ENCODE peak calls at places on chromosomes 11 and 22, in six cellular contexts. A is Calu3; M is cardiac fibroblast; Z is T-helper 2 cell; Q is stimulated activated CD8-positive, alpha-beta memory T cell treated with anti-CD3 and anti-CD28 coated beads, Interleukin-2, amount 100 ng/mL, for 1 hour; N is heart right ventricle. T is an unnamed sample.

GRCh38 chr11:61370349-61371005 is 8.3 kb downstream of the TMEM138 start:
- DNase-seq in A (no peak), M (no peak), Z (no peak), Q (no peak), N (no peak), T (no peak)

GRCh38 chr11:85800595-85801342 is 10.2 kb downstream of the SYTL2 start:
- DNase-seq in A (no peak), M (no peak), Z (no peak), Q (no peak), N (no peak), T (no peak)

GRCh38 chr11:122248130-122248529 is 132.1 kb upstream of the BLID start:
- DNase-seq in A (no peak), M (no peak), Z (no peak), Q (no peak), N (no peak), T (no peak)

GRCh38 chr11:96187779-96188624 is 155.0 kb downstream of the MAML2 start:
- DNase-seq in A (no peak), M (peak; percentile 93), Z (no peak), Q (no peak), N (no peak), T (no peak)

GRCh38 chr11:113729456-113729855 is 23.3 kb upstream of the TMPRSS5 start:
- DNase-seq in A (no peak), M (peak; percentile 28), Z (no peak), Q (no peak), N (no peak), T (no peak)

GRCh38 chr22:44600386-44600785 is 101.6 kb upstream of the PRR5 start:
- DNase-seq in A (no peak), M (no peak), Z (no peak), Q (no peak), N (no peak), T (no peak)

GRCh38 chr22:40594346-40594745 is 42.2 kb downstream of the MRTFA start:
- DNase-seq in A (no peak), M (no peak), Z (no peak), Q (no peak), N (no peak), T (no peak)

GRCh38 chr22:19723165-19723989 is at the start of gene GP1BB:
- DNase-seq in A (peak; percentile 60), M (no peak), Z (no peak), Q (no peak), N (peak; percentile 76), T (no peak)

GRCh38 chr11:65185166-65185565 is 3.4 kb downstream of the CAPN1 start:
- DNase-seq in A (no peak), M (no peak), Z (no peak), Q (no peak), N (no peak), T (no peak)

GRCh38 chr11:32706985-32707736 is 87.3 kb downstream of the CCDC73 start:
- DNase-seq in A (no peak), M (peak; percentile 80), Z (no peak), Q (no peak), N (no peak), T (no peak)

GRCh38 chr11:12079726-12080556 is 30.4 kb upstream of the MICAL2 start:
- DNase-seq in A (peak; percentile 50), M (peak; percentile 99), Z (no peak), Q (no peak), N (peak; percentile 48), T (no peak)

GRCh38 chr11:73997120-73997772 is 11.6 kb downstream of the UCP3 start:
- DNase-seq in A (no peak), M (no peak), Z (no peak), Q (no peak), N (no peak), T (no peak)

GRCh38 chr11:123700774-123701173 is 40.7 kb downstream of the ZNF202 start:
- DNase-seq in A (no peak), M (no peak), Z (no peak), Q (no peak), N (no peak), T (no peak)

GRCh38 chr22:30665266-30665665 is 2.4 kb downstream of the DUSP18 start:
- DNase-seq in A (no peak), M (no peak), Z (no peak), Q (no peak), N (no peak), T (no peak)

GRCh38 chr11:24132471-24132870 is 364.4 kb upstream of the LUZP2 start:
- DNase-seq in A (no peak), M (no peak), Z (no peak), Q (no peak), N (no peak), T (no peak)

GRCh38 chr11:57359896-57360690 is 20.9 kb downstream of the PRG3 start:
- DNase-seq in A (no peak), M (no peak), Z (no peak), Q (no peak), N (no peak), T (no peak)

GRCh38 chr11:1448882-1449281 is 37.7 kb downstream of the MOB2 start:
- DNase-seq in A (no peak), M (no peak), Z (no peak), Q (no peak), N (no peak), T (no peak)

GRCh38 chr11:107043242-107043991 is 25.1 kb upstream of the GUCY1A2 start:
- DNase-seq in A (no peak), M (peak; percentile 98), Z (no peak), Q (no peak), N (no peak), T (no peak)

GRCh38 chr22:21641417-21641794 is 696 bp upstream of the SDF2L1 start:
- DNase-seq in A (peak; percentile 68), M (peak; percentile 70), Z (no peak), Q (no peak), N (no peak), T (no peak)

GRCh38 chr11:95556342-95557151 is 233.0 kb downstream of the FAM76B start:
- DNase-seq in A (no peak), M (peak; percentile 35), Z (no peak), Q (no peak), N (no peak), T (no peak)

GRCh38 chr11:60264644-60265043 is 15.8 kb upstream of the MS4A4A start:
- DNase-seq in A (no peak), M (no peak), Z (no peak), Q (no peak), N (no peak), T (no peak)

GRCh38 chr11:118622376-118623290 is 15.2 kb downstream of the PHLDB1 start:
- DNase-seq in A (peak; percentile 55), M (peak; percentile 76), Z (no peak), Q (no peak), N (peak; percentile 55), T (no peak)

GRCh38 chr11:78127408-78127807 is 12.0 kb downstream of the ALG8 start:
- DNase-seq in A (no peak), M (no peak), Z (no peak), Q (no peak), N (no peak), T (no peak)

GRCh38 chr22:25780673-25781072 is 38.7 kb downstream of the MYO18B start:
- DNase-seq in A (no peak), M (no peak), Z (no peak), Q (no peak), N (no peak), T (no peak)

GRCh38 chr11:22624742-22625447 is 728 bp downstream of the FANCF start:
- DNase-seq in A (peak; percentile 70), M (peak; percentile 64), Z (peak; percentile 34), Q (peak; percentile 20), N (peak; percentile 57), T (peak; percentile 53)

GRCh38 chr22:32695451-32695891 is 106.0 kb upstream of the TIMP3 start:
- DNase-seq in A (peak; percentile 33), M (peak; percentile 80), Z (no peak), Q (no peak), N (no peak), T (no peak)

GRCh38 chr11:71238285-71238875 is 14.0 kb downstream of the SHANK2 start:
- DNase-seq in A (no peak), M (no peak), Z (no peak), Q (no peak), N (no peak), T (no peak)

GRCh38 chr22:46931414-46931813 is 169.0 kb downstream of the TBC1D22A start:
- DNase-seq in A (no peak), M (peak; percentile 35), Z (no peak), Q (no peak), N (no peak), T (no peak)

GRCh38 chr22:27222178-27222577 is 564.8 kb downstream of the MIAT start:
- DNase-seq in A (no peak), M (no peak), Z (no peak), Q (no peak), N (no peak), T (no peak)

GRCh38 chr11:77269484-77270123 is 31.9 kb downstream of the GDPD4 start:
- DNase-seq in A (no peak), M (peak; percentile 65), Z (no peak), Q (no peak), N (no peak), T (no peak)

GRCh38 chr11:113773092-113773415 is 438 bp downstream of the ZW10 start:
- DNase-seq in A (no peak), M (peak; percentile 33), Z (no peak), Q (no peak), N (no peak), T (no peak)

GRCh38 chr11:115720537-115721308 is 216.5 kb upstream of the CADM1 start:
- DNase-seq in A (no peak), M (no peak), Z (no peak), Q (no peak), N (no peak), T (no peak)

GRCh38 chr22:43101306-43101705 is 9.2 kb upstream of the BIK start:
- DNase-seq in A (no peak), M (no peak), Z (no peak), Q (no peak), N (peak; percentile 24), T (no peak)

GRCh38 chr22:20155330-20156041 is 4.6 kb upstream of the CCDC188 start:
- DNase-seq in A (no peak), M (peak; percentile 43), Z (no peak), Q (no peak), N (peak; percentile 73), T (no peak)

GRCh38 chr22:49046546-49047305 is 780.9 kb downstream of the BRD1 start:
- DNase-seq in A (peak; percentile 5), M (no peak), Z (no peak), Q (no peak), N (peak; percentile 42), T (no peak)

GRCh38 chr11:113077379-113077778 is 116.2 kb downstream of the NCAM1 start:
- DNase-seq in A (no peak), M (no peak), Z (no peak), Q (no peak), N (no peak), T (no peak)

GRCh38 chr11:111571829-111572501 is 30.3 kb upstream of the SIK2 start:
- DNase-seq in A (no peak), M (no peak), Z (no peak), Q (no peak), N (no peak), T (no peak)

GRCh38 chr11:6864436-6864835 is 1.6 kb downstream of the OR10A2 start:
- DNase-seq in A (no peak), M (peak; percentile 36), Z (no peak), Q (no peak), N (no peak), T (no peak)

GRCh38 chr11:116890193-116890592 is 52.8 kb upstream of the APOA1 start:
- DNase-seq in A (no peak), M (peak; percentile 46), Z (no peak), Q (no peak), N (no peak), T (no peak)